ENCODE peak calls at places on chromosomes 2 and 18, in seven cellular contexts. One of them, this sample, is unnamed. For H3K4me1, the result is how much of the 10 kb centered on the place peaks cover.

GRCh38 chr2:191209346-191209745 is 35.9 kb upstream of the MYO1B start:
- DNase-seq in tibial nerve: no peak
- DNase-seq in CD8-positive, alpha-beta T cell: no peak
- DNase-seq in A549: no peak
- DNase-seq in endothelial cell of umbilical vein: no peak
- DNase-seq in CD4-positive, CD25-positive, alpha-beta regulatory T cell: no peak
- DNase-seq in MM.1S: no peak
- DNase-seq in this sample: no peak

GRCh38 chr2:185674232-185674631 is 64.4 kb upstream of the FSIP2 start:
- DNase-seq in A549: no peak
- DNase-seq in tibial nerve: no peak
- DNase-seq in MM.1S: no peak
- DNase-seq in CD8-positive, alpha-beta T cell: no peak
- DNase-seq in endothelial cell of umbilical vein: no peak
- DNase-seq in CD4-positive, CD25-positive, alpha-beta regulatory T cell: no peak
- DNase-seq in this sample: no peak

GRCh38 chr2:134273240-134273983 is 19.5 kb downstream of the MGAT5 start:
- DNase-seq in endothelial cell of umbilical vein: no peak
- DNase-seq in CD4-positive, CD25-positive, alpha-beta regulatory T cell: no peak
- DNase-seq in tibial nerve: no peak
- DNase-seq in MM.1S: no peak
- DNase-seq in CD8-positive, alpha-beta T cell: no peak
- DNase-seq in A549: no peak
- DNase-seq in this sample: no peak

GRCh38 chr2:151029406-151030157 is 232.1 kb downstream of the RBM43 start:
- DNase-seq in CD8-positive, alpha-beta T cell: no peak
- DNase-seq in A549: no peak
- DNase-seq in tibial nerve: no peak
- DNase-seq in MM.1S: peak
- DNase-seq in endothelial cell of umbilical vein: no peak
- DNase-seq in CD4-positive, CD25-positive, alpha-beta regulatory T cell: peak
- DNase-seq in this sample: no peak

GRCh38 chr2:53770264-53770663 is 2.7 kb downstream of the CHAC2 start:
- DNase-seq in tibial nerve: no peak
- DNase-seq in CD8-positive, alpha-beta T cell: no peak
- DNase-seq in MM.1S: no peak
- DNase-seq in CD4-positive, CD25-positive, alpha-beta regulatory T cell: no peak
- DNase-seq in A549: no peak
- DNase-seq in endothelial cell of umbilical vein: no peak
- DNase-seq in this sample: no peak

GRCh38 chr2:235171511-235172130 is 219.8 kb downstream of the SH3BP4 start:
- DNase-seq in tibial nerve: no peak
- DNase-seq in CD8-positive, alpha-beta T cell: no peak
- DNase-seq in MM.1S: no peak
- DNase-seq in A549: no peak
- DNase-seq in endothelial cell of umbilical vein: no peak
- DNase-seq in CD4-positive, CD25-positive, alpha-beta regulatory T cell: no peak
- DNase-seq in this sample: no peak

GRCh38 chr2:104583791-104584190 is 270.1 kb upstream of the POU3F3 start:
- DNase-seq in CD4-positive, CD25-positive, alpha-beta regulatory T cell: no peak
- DNase-seq in MM.1S: no peak
- DNase-seq in CD8-positive, alpha-beta T cell: no peak
- DNase-seq in endothelial cell of umbilical vein: no peak
- DNase-seq in A549: no peak
- DNase-seq in tibial nerve: no peak
- DNase-seq in this sample: no peak

GRCh38 chr2:230225486-230225885 is at the start of gene SP140:
- DNase-seq in A549: no peak
- DNase-seq in CD4-positive, CD25-positive, alpha-beta regulatory T cell: peak
- DNase-seq in tibial nerve: peak
- DNase-seq in MM.1S: peak
- DNase-seq in endothelial cell of umbilical vein: no peak
- DNase-seq in CD8-positive, alpha-beta T cell: peak
- DNase-seq in this sample: peak

GRCh38 chr2:129757915-129758421 is 221.5 kb upstream of the RAB6C start:
- DNase-seq in MM.1S: peak
- DNase-seq in CD8-positive, alpha-beta T cell: no peak
- DNase-seq in CD4-positive, CD25-positive, alpha-beta regulatory T cell: no peak
- DNase-seq in A549: no peak
- DNase-seq in tibial nerve: no peak
- DNase-seq in endothelial cell of umbilical vein: no peak
- DNase-seq in this sample: no peak

GRCh38 chr18:48781041-48781989 is 169.4 kb downstream of the SMAD7 start:
- DNase-seq in endothelial cell of umbilical vein: peak
- DNase-seq in MM.1S: no peak
- DNase-seq in CD8-positive, alpha-beta T cell: no peak
- DNase-seq in tibial nerve: peak
- DNase-seq in A549: no peak
- DNase-seq in CD4-positive, CD25-positive, alpha-beta regulatory T cell: no peak
- DNase-seq in this sample: no peak

GRCh38 chr2:160253440-160254296 is 53.6 kb upstream of the ITGB6 start:
- DNase-seq in MM.1S: no peak
- DNase-seq in CD8-positive, alpha-beta T cell: no peak
- DNase-seq in CD4-positive, CD25-positive, alpha-beta regulatory T cell: no peak
- DNase-seq in endothelial cell of umbilical vein: no peak
- DNase-seq in tibial nerve: no peak
- DNase-seq in A549: peak
- DNase-seq in this sample: no peak

GRCh38 chr2:234179031-234179363 is 128.5 kb downstream of the SPP2 start:
- DNase-seq in CD8-positive, alpha-beta T cell: no peak
- DNase-seq in MM.1S: no peak
- DNase-seq in tibial nerve: no peak
- DNase-seq in CD4-positive, CD25-positive, alpha-beta regulatory T cell: no peak
- DNase-seq in A549: no peak
- DNase-seq in endothelial cell of umbilical vein: no peak
- DNase-seq in this sample: no peak

GRCh38 chr2:39929531-39929930 is 150.5 kb upstream of the THUMPD2 start:
- DNase-seq in endothelial cell of umbilical vein: no peak
- DNase-seq in CD8-positive, alpha-beta T cell: no peak
- DNase-seq in A549: no peak
- DNase-seq in MM.1S: no peak
- DNase-seq in tibial nerve: no peak
- DNase-seq in CD4-positive, CD25-positive, alpha-beta regulatory T cell: no peak
- DNase-seq in this sample: no peak

GRCh38 chr2:16069933-16070647 is 129.7 kb downstream of the MYCN start:
- DNase-seq in MM.1S: no peak
- DNase-seq in A549: no peak
- DNase-seq in CD8-positive, alpha-beta T cell: no peak
- DNase-seq in tibial nerve: no peak
- DNase-seq in endothelial cell of umbilical vein: no peak
- DNase-seq in CD4-positive, CD25-positive, alpha-beta regulatory T cell: no peak
- DNase-seq in this sample: no peak

GRCh38 chr18:77103181-77103875 is 29.3 kb downstream of the MBP start:
- DNase-seq in MM.1S: no peak
- DNase-seq in CD4-positive, CD25-positive, alpha-beta regulatory T cell: no peak
- DNase-seq in endothelial cell of umbilical vein: no peak
- DNase-seq in tibial nerve: no peak
- DNase-seq in CD8-positive, alpha-beta T cell: no peak
- DNase-seq in A549: no peak
- DNase-seq in this sample: no peak

GRCh38 chr18:77103991-77104521 is 28.5 kb downstream of the MBP start:
- DNase-seq in A549: no peak
- DNase-seq in CD8-positive, alpha-beta T cell: no peak
- DNase-seq in endothelial cell of umbilical vein: peak
- DNase-seq in MM.1S: no peak
- DNase-seq in CD4-positive, CD25-positive, alpha-beta regulatory T cell: no peak
- DNase-seq in tibial nerve: no peak
- DNase-seq in this sample: no peak

GRCh38 chr18:77105680-77106079 is 26.9 kb downstream of the MBP start:
- DNase-seq in MM.1S: no peak
- DNase-seq in tibial nerve: no peak
- DNase-seq in CD8-positive, alpha-beta T cell: no peak
- DNase-seq in A549: no peak
- DNase-seq in CD4-positive, CD25-positive, alpha-beta regulatory T cell: no peak
- DNase-seq in endothelial cell of umbilical vein: no peak
- DNase-seq in this sample: no peak

GRCh38 chr18:77106331-77106730 is 26.3 kb downstream of the MBP start:
- DNase-seq in MM.1S: no peak
- DNase-seq in CD4-positive, CD25-positive, alpha-beta regulatory T cell: peak
- DNase-seq in CD8-positive, alpha-beta T cell: peak
- DNase-seq in A549: no peak
- DNase-seq in endothelial cell of umbilical vein: no peak
- DNase-seq in tibial nerve: no peak
- DNase-seq in this sample: peak

GRCh38 chr18:77105021-77105420 is 27.6 kb downstream of the MBP start:
- DNase-seq in MM.1S: no peak
- DNase-seq in A549: no peak
- DNase-seq in tibial nerve: no peak
- DNase-seq in CD8-positive, alpha-beta T cell: no peak
- DNase-seq in endothelial cell of umbilical vein: no peak
- DNase-seq in CD4-positive, CD25-positive, alpha-beta regulatory T cell: peak
- DNase-seq in this sample: no peak
- H3K4me1 ChIP-seq in MM.1S: under half
- H3K4me1 ChIP-seq in A549: half or more
- H3K4me1 ChIP-seq in tibial nerve: half or more
- H3K4me1 ChIP-seq in CD8-positive, alpha-beta T cell: half or more
- H3K4me1 ChIP-seq in endothelial cell of umbilical vein: under half
- H3K4me1 ChIP-seq in CD4-positive, CD25-positive, alpha-beta regulatory T cell: half or more
- H3K4me1 ChIP-seq in this sample: half or more

DNA sequence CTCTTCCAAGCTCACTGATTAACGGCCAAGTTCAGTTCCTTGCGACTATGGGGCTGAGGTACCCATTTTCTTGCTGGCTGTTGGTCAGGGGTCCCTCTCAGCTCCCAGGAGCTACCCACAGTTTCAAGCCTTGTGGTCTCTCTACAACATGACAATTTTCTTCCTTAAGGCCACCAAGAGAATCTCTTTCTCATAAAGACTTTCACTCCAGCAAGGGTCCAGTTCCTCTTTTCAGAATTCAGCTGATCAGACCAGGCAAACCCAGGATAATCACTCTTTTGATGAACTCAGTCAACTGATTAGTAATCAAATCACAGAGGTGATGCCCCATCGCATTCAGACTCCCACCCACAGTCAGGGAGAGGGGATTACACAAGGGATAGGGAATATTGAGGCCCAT is 129.7 kb downstream of the IRS1 start:
- DNase-seq in A549: no peak
- DNase-seq in tibial nerve: no peak
- DNase-seq in CD8-positive, alpha-beta T cell: no peak
- DNase-seq in endothelial cell of umbilical vein: no peak
- DNase-seq in MM.1S: no peak
- DNase-seq in CD4-positive, CD25-positive, alpha-beta regulatory T cell: no peak
- DNase-seq in this sample: no peak
- H3K27ac ChIP-seq in A549: no peak
- H3K27ac ChIP-seq in tibial nerve: no peak
- H3K27ac ChIP-seq in CD8-positive, alpha-beta T cell: no peak
- H3K27ac ChIP-seq in endothelial cell of umbilical vein: no peak
- H3K27ac ChIP-seq in MM.1S: no peak
- H3K27ac ChIP-seq in CD4-positive, CD25-positive, alpha-beta regulatory T cell: no peak
- H3K27ac ChIP-seq in this sample: no peak

DNA sequence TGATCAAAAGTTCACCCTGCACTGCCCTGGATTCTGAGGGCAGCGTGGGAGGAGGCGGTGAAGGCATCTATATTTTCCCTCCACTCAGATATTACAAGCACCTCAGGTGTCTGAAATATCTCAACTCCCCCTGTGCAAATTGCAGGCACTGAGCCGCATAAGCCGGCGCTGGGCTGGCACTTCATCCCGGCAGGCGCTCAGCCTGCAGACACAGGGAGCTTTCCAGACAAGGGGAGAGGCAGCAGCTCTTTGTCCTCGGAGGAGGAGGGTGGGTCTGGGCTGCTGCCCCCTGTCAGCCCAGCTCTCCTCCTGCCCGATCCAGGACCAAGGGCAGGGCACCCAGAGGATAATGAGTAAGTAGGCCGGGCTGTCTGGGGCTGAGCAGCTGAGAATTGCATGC is 189.3 kb upstream of the MYT1L start:
- DNase-seq in A549: no peak
- DNase-seq in endothelial cell of umbilical vein: no peak
- DNase-seq in MM.1S: no peak
- DNase-seq in tibial nerve: no peak
- DNase-seq in CD4-positive, CD25-positive, alpha-beta regulatory T cell: no peak
- DNase-seq in CD8-positive, alpha-beta T cell: no peak
- DNase-seq in this sample: no peak
- H3K4me1 ChIP-seq in A549: under half
- H3K4me1 ChIP-seq in endothelial cell of umbilical vein: under half
- H3K4me1 ChIP-seq in MM.1S: under half
- H3K4me1 ChIP-seq in tibial nerve: under half
- H3K4me1 ChIP-seq in CD4-positive, CD25-positive, alpha-beta regulatory T cell: under half
- H3K4me1 ChIP-seq in CD8-positive, alpha-beta T cell: under half
- H3K4me1 ChIP-seq in this sample: under half

DNA sequence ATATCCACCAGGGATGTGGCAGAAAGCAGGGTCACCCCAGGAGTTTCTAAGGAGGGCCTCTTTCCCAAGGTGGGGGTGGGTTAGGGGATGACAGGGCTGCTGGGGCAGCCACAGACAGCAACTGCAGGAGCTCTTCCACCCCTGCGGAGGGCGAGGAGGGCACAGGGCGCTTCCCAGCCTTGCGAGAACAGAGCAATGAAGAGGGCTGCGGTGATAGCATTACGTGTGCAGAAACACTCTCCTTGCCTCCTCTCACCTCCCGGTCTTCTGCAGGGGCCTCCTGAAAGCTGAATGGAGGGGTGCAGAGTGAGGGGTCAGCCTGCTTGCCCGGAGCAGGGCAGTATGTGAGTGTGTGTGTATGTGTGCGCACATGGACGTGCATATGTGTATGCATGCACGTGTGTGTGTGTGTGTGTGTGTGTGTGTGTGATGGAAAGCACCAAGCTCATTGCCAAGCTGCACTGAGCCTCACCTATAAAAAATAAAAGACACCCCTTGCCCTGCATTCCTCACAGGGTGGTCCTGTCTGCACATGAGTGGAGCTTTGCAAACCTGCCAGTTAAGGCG is 29.4 kb upstream of the IL1R2 start:
- DNase-seq in tibial nerve: no peak
- DNase-seq in MM.1S: no peak
- DNase-seq in CD8-positive, alpha-beta T cell: no peak
- DNase-seq in endothelial cell of umbilical vein: no peak
- DNase-seq in CD4-positive, CD25-positive, alpha-beta regulatory T cell: no peak
- DNase-seq in A549: no peak
- DNase-seq in this sample: no peak
- H3K27ac ChIP-seq in tibial nerve: peak
- H3K27ac ChIP-seq in MM.1S: no peak
- H3K27ac ChIP-seq in CD8-positive, alpha-beta T cell: no peak
- H3K27ac ChIP-seq in endothelial cell of umbilical vein: no peak
- H3K27ac ChIP-seq in CD4-positive, CD25-positive, alpha-beta regulatory T cell: no peak
- H3K27ac ChIP-seq in A549: no peak
- H3K27ac ChIP-seq in this sample: no peak

This sample was measured in CD8-positive, alpha-beta memory T cell.